ENCODE peak calls at places on chromosomes 2 and 18, in seven cellular contexts. Y is fibroblast of pulmonary artery; B is activated CD8-positive, alpha-beta T cell treated with anti-CD3 and anti-CD28 coated beads for 36 hours; A is activated CD4-positive, alpha-beta memory T cell treated with anti-CD3 and anti-CD28 coated beads for 36 hours; I is WERI-Rb-1; S is GM03348; N is T-helper 2 cell. V is an unnamed sample.

GRCh38 chr18:69397096-69397495 is 3.6 kb upstream of the DOK6 start:
- DNase-seq in Y (no peak), B (no peak), A (no peak), I (no peak), S (peak), N (no peak), V (no peak)

GRCh38 chr2:240966457-240966905 is 31.9 kb upstream of the SNED1 start:
- DNase-seq in Y (no peak), B (no peak), A (no peak), I (no peak), S (no peak), N (no peak), V (no peak)

GRCh38 chr2:149686136-149686535 is 98.6 kb upstream of the MMADHC start:
- DNase-seq in Y (no peak), B (no peak), A (no peak), I (no peak), S (no peak), N (no peak), V (no peak)

GRCh38 chr2:222859786-222860726 is 780 bp upstream of the ACSL3 start:
- DNase-seq in Y (peak), B (no peak), A (no peak), I (peak), S (peak), N (no peak), V (no peak)

GRCh38 chr2:219726916-219727315 is 99.5 kb downstream of the SLC4A3 start:
- DNase-seq in Y (no peak), B (no peak), A (no peak), I (peak), S (no peak), N (no peak), V (no peak)

GRCh38 chr2:225173909-225174308 is 131.6 kb upstream of the DOCK10 start:
- DNase-seq in Y (peak), B (no peak), A (no peak), I (no peak), S (peak), N (no peak), V (no peak)

GRCh38 chr2:20421988-20422678 is 24.7 kb upstream of the RHOB start:
- DNase-seq in Y (peak), B (no peak), A (peak), I (peak), S (peak), N (no peak), V (no peak)

GRCh38 chr2:237573721-237574415 is 7.5 kb downstream of the PRLH start:
- DNase-seq in Y (no peak), B (no peak), A (no peak), I (no peak), S (no peak), N (no peak), V (no peak)

GRCh38 chr2:241890524-241891235 is 21.2 kb downstream of the RTP5 start:
- DNase-seq in Y (no peak), B (no peak), A (no peak), I (no peak), S (no peak), N (no peak), V (no peak)

GRCh38 chr2:204434660-204435462 is 110.4 kb upstream of the PARD3B start:
- DNase-seq in Y (no peak), B (no peak), A (no peak), I (no peak), S (no peak), N (no peak), V (no peak)

GRCh38 chr2:71498261-71498701 is 44.9 kb downstream of the DYSF start:
- DNase-seq in Y (peak), B (no peak), A (no peak), I (no peak), S (peak), N (no peak), V (no peak)

V was measured in effector memory CD4-positive, alpha-beta T cell.